ENCODE peak calls at places on chromosomes 2 and 18, in seven cellular contexts. K is activated CD8-positive, alpha-beta T cell treated with anti-CD3 and anti-CD28 coated beads for 36 hours; Z is gastrocnemius medialis; F is gastroesophageal sphincter; E is HCT116; Y is T-cell; O is natural killer cell. I is an unnamed sample.

GRCh38 chr2:20216130-20217025 is 8.6 kb downstream of the SDC1 start:
- ATAC-seq in Z (no peak), F (no peak), K (no peak), E (no peak), O (no peak), Y (no peak), I (no peak)

GRCh38 chr2:43980902-43981301 is 14.9 kb downstream of the LRPPRC start:
- ATAC-seq in K (no peak), F (no peak), Y (no peak), Z (no peak), O (no peak), E (no peak), I (no peak)

GRCh38 chr18:78939734-78940260 is 39.8 kb upstream of the SALL3 start:
- ATAC-seq in Z (no peak), K (no peak), F (no peak), E (no peak), Y (no peak), O (no peak), I (no peak)

GRCh38 chr18:32358529-32358928 is 112.2 kb downstream of the GAREM1 start:
- ATAC-seq in F (no peak), E (no peak), K (no peak), Z (no peak), Y (no peak), O (no peak), I (no peak)

GRCh38 chr2:32663864-32664263 is 36.0 kb downstream of the TTC27 start:
- ATAC-seq in K (no peak), F (no peak), Y (no peak), Z (no peak), O (no peak), E (no peak), I (no peak)

GRCh38 chr2:45930396-45930792 is 278.9 kb downstream of the PRKCE start:
- ATAC-seq in F (no peak), E (peak), Z (peak), Y (no peak), K (no peak), O (no peak), I (no peak)

GRCh38 chr2:98293931-98294687 is 52.1 kb upstream of the CNGA3 start:
- ATAC-seq in E (no peak), F (no peak), Y (no peak), Z (no peak), O (no peak), K (no peak), I (no peak)

GRCh38 chr2:63734510-63734909 is 107.2 kb upstream of the UGP2 start:
- ATAC-seq in K (no peak), E (no peak), Z (no peak), Y (no peak), F (no peak), O (no peak), I (no peak)

GRCh38 chr2:223815186-223815883 is 22.0 kb downstream of the AP1S3 start:
- ATAC-seq in K (peak), O (no peak), F (no peak), Y (no peak), E (peak), Z (no peak), I (peak)

GRCh38 chr2:19187323-19188020 is 171.0 kb downstream of the OSR1 start:
- ATAC-seq in K (no peak), F (no peak), E (peak), Y (no peak), O (no peak), Z (no peak), I (no peak)

GRCh38 chr2:223260681-223261080 is 208.7 kb downstream of the KCNE4 start:
- ATAC-seq in F (no peak), E (no peak), O (no peak), Z (no peak), Y (no peak), K (no peak), I (no peak)

GRCh38 chr2:54394392-54394791 is 61.7 kb upstream of the SPTBN1 start:
- ATAC-seq in O (peak), K (peak), F (no peak), Z (no peak), Y (peak), E (no peak), I (peak)

GRCh38 chr2:174554514-174555119 is 43.0 kb downstream of the WIPF1 start:
- ATAC-seq in E (no peak), Y (no peak), K (peak), O (no peak), F (no peak), Z (no peak), I (peak)

GRCh38 chr2:221130431-221130830 is 441.7 kb downstream of the EPHA4 start:
- ATAC-seq in Z (no peak), F (no peak), Y (no peak), O (no peak), E (no peak), K (no peak), I (no peak)

GRCh38 chr2:176638167-176639015 is 369.1 kb downstream of the MTX2 start:
- ATAC-seq in F (peak), Z (peak), Y (peak), O (peak), E (peak), K (peak), I (peak)

GRCh38 chr18:27605107-27605834 is 420.2 kb upstream of the CHST9 start:
- ATAC-seq in Z (peak), E (peak), Y (no peak), O (peak), K (peak), F (no peak), I (no peak)

GRCh38 chr2:156057647-156058046 is 274.9 kb downstream of the NR4A2 start:
- ATAC-seq in Y (no peak), F (no peak), E (no peak), O (no peak), K (no peak), Z (no peak), I (no peak)

GRCh38 chr2:215793747-215794595 is 219.4 kb downstream of the MREG start:
- ATAC-seq in F (peak), E (peak), O (peak), Z (peak), K (peak), Y (no peak), I (peak)

GRCh38 chr18:35267161-35267651 is 22.8 kb downstream of the ZSCAN30 start:
- ATAC-seq in O (peak), K (peak), Z (peak), Y (peak), F (peak), E (no peak), I (peak)

GRCh38 chr18:44729631-44730101 is 49.0 kb downstream of the SETBP1 start:
- ATAC-seq in E (no peak), Y (peak), F (no peak), O (peak), K (peak), Z (no peak), I (no peak)

GRCh38 chr2:10347559-10347941 is 44.8 kb downstream of the HPCAL1 start:
- ATAC-seq in F (no peak), E (no peak), K (no peak), Y (no peak), O (no peak), Z (no peak), I (no peak)

GRCh38 chr18:44740000-44740399 is 59.3 kb downstream of the SETBP1 start:
- ATAC-seq in K (no peak), E (no peak), F (no peak), Z (no peak), O (no peak), Y (no peak), I (no peak)

GRCh38 chr18:62452280-62452824 is 70.5 kb upstream of the ZCCHC2 start:
- ATAC-seq in F (no peak), Z (peak), O (no peak), K (peak), E (no peak), Y (no peak), I (peak)

GRCh38 chr2:169983506-169983905 is 156.3 kb downstream of the UBR3 start:
- ATAC-seq in F (no peak), Y (no peak), O (no peak), Z (no peak), E (no peak), K (no peak), I (no peak)

GRCh38 chr2:37782721-37783438 is 111.4 kb upstream of the CDC42EP3 start:
- ATAC-seq in O (no peak), E (no peak), Z (no peak), K (no peak), F (peak), Y (no peak), I (no peak)